ENCODE peak calls at places on chromosomes 5 and 9, in eight cellular contexts. X is spleen; V is H1; G is PC-3; D is CD8-positive, alpha-beta T cell; A is uterus; B is cardiac muscle cell; Y is naive thymus-derived CD4-positive, alpha-beta T cell. R is an unnamed sample. For H3K36me3 and H3K4me1, the result is how much of the 10 kb centered on the place peaks cover.

GRCh38 chr5:28726815-28727214 is 1688.4 kb upstream of the CDH9 start:
- DNase-seq in X (no peak), V (no peak), G (peak), D (no peak), A (no peak), B (no peak), Y (no peak), R (no peak)

GRCh38 chr5:96080557-96080956 is 118.9 kb upstream of the ELL2 start:
- DNase-seq in X (no peak), V (no peak), G (peak), D (no peak), A (no peak), B (no peak), Y (no peak), R (no peak)

GRCh38 chr9:111034146-111034545 is 4.1 kb downstream of the LPAR1 start:
- DNase-seq in X (no peak), V (no peak), G (no peak), D (no peak), A (no peak), B (no peak), Y (no peak), R (no peak)

GRCh38 chr9:108478871-108479332 is 376.9 kb downstream of the ACTL7B start:
- DNase-seq in X (no peak), V (no peak), G (peak), D (no peak), A (no peak), B (no peak), Y (no peak), R (no peak)

GRCh38 chr9:68446836-68447235 is 90.4 kb downstream of the PGM5 start:
- DNase-seq in X (no peak), V (no peak), G (no peak), D (no peak), A (peak), B (peak), Y (no peak), R (no peak)

GRCh38 chr9:129557192-129558036 is 63.5 kb downstream of the C9orf50 start:
- DNase-seq in X (no peak), V (peak), G (no peak), D (no peak), A (no peak), B (peak), Y (no peak), R (no peak)

GRCh38 chr9:136645903-136646754 is 16.6 kb upstream of the EGFL7 start:
- DNase-seq in X (peak), V (no peak), G (no peak), D (no peak), A (no peak), B (no peak), Y (no peak), R (no peak)

GRCh38 chr9:100700689-100701318 is 122.9 kb downstream of the CAVIN4 start:
- DNase-seq in X (no peak), V (no peak), G (peak), D (no peak), A (no peak), B (peak), Y (no peak), R (no peak)

GRCh38 chr5:145685417-145685816 is 149.7 kb downstream of the PRELID2 start:
- DNase-seq in X (no peak), V (no peak), G (no peak), D (no peak), A (no peak), B (no peak), Y (no peak), R (no peak)

GRCh38 chr9:114629563-114630090 is 18.5 kb downstream of the TMEM268 start:
- DNase-seq in X (no peak), V (no peak), G (no peak), D (no peak), A (no peak), B (no peak), Y (no peak), R (no peak)

GRCh38 chr9:114627553-114627952 is 16.5 kb downstream of the TMEM268 start:
- DNase-seq in X (no peak), V (no peak), G (no peak), D (no peak), A (no peak), B (no peak), Y (no peak), R (no peak)

GRCh38 chr9:114621975-114622609 is 11.0 kb downstream of the TMEM268 start:
- DNase-seq in X (no peak), V (no peak), G (peak), D (no peak), A (no peak), B (no peak), Y (no peak), R (peak)

GRCh38 chr9:114624656-114625055 is 13.6 kb downstream of the TMEM268 start:
- DNase-seq in X (no peak), V (no peak), G (no peak), D (no peak), A (no peak), B (no peak), Y (no peak), R (no peak)

DNA sequence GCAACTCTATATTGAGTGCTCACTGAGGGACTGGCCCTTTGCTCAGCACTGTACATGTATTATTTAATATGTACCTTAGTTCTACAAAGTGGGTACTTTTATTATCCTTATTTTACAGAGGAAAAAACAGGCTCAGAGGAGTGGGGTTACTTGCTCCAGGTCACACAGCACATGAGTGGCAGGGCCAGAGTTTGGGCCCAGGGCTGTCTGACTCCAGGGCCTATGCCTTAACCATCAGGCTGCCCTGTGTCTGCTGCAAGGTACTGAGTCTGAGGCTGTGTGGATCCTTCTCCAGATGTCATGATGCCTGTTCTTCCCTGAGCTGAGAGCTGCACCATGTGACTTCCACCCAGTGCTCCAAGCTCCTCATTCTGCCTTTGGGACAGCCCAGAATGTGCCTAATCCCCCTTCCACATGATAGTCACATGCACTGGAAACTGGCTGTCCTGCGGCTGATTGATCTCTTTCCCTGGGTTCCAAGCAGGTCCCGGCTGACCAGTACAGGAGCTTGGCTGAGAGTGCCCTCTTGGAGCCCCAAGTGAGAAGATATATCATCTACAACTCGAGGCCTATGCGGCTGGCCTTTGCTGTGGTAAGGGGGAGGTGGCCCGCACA is 15.4 kb downstream of the TMEM268 start:
- DNase-seq in X (no peak), V (no peak), G (no peak), D (no peak), A (no peak), B (no peak), Y (no peak), R (no peak)
- H3K36me3 ChIP-seq in X (half or more), V (under half), G (under half), D (under half), A (under half), B (under half), Y (under half), R (under half)

GRCh38 chr5:148395031-148395430 is 11.3 kb downstream of the FBXO38 start:
- DNase-seq in X (no peak), V (no peak), G (no peak), D (no peak), A (no peak), B (no peak), Y (no peak), R (no peak)
- H3K4me1 ChIP-seq in X (under half), V (under half), G (under half), D (under half), A (under half), B (under half), Y (under half), R (under half)

DNA sequence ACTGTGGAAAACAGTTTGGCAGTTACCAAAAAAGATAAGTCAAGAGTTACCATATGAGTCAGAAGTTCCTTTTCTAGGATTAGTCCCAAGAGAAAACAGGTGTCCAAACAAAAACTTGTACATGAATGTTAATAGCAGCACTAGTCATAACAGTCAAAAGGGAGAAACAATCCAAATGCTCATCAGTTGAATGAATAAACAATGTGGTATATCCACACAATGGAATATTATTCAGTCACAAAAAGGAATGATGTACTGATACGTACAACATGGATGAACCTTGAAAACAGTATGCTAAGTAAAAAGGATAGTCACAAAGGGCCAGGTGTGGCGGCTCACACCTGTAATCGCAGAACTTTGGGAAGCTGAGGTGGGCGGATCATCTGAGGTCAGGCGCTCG is 7.9 kb downstream of the ZNF510 start:
- DNase-seq in X (no peak), V (no peak), G (no peak), D (no peak), A (no peak), B (no peak), Y (no peak), R (no peak)
- H3K36me3 ChIP-seq in X (half or more), V (half or more), G (half or more), D (under half), A (under half), B (under half), Y (under half), R (under half)

GRCh38 chr9:35956646-35957045 is 1.3 kb downstream of the OR2S2 start:
- DNase-seq in X (no peak), V (no peak), G (no peak), D (no peak), A (no peak), B (no peak), Y (no peak), R (no peak)

GRCh38 chr9:35951736-35952135 is 6.2 kb downstream of the OR2S2 start:
- DNase-seq in X (no peak), V (no peak), G (peak), D (no peak), A (no peak), B (no peak), Y (no peak), R (no peak)

GRCh38 chr9:35952526-35953191 is 5.3 kb downstream of the OR2S2 start:
- DNase-seq in X (no peak), V (no peak), G (no peak), D (no peak), A (no peak), B (no peak), Y (no peak), R (no peak)

GRCh38 chr9:35958104-35958825 is at the start of gene OR2S2:
- DNase-seq in X (no peak), V (no peak), G (no peak), D (no peak), A (no peak), B (no peak), Y (no peak), R (no peak)

DNA sequence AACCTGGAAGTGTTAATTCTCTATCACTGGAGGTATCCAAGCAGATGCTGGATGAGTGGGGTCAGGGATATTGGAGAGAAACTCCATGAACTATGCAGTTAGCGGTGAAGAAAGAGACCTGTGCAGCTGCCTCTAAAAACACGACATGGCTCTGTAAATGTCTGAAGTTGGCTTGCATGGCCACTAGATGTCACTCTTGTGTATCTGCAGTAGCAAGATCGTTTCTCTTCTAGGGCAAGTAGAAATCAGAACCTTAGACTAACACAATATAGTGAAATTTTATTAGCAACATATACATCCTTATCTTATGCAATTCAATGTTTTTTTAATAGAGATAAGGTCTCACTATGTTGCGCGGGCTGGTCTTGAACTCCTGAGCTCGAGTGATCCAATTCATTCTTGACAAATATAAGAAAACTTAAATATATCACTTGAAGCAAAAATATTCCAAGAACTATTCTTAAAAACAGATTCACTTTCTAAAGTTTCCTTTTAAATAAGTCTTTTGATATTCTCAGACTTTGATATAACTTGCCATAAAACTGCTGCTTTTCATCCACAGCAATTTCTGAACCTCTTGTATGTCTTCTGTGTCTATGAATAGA is 2.9 kb downstream of the OR2S2 start:
- DNase-seq in X (no peak), V (no peak), G (peak), D (peak), A (peak), B (peak), Y (peak), R (peak)
- H3K4me1 ChIP-seq in X (under half), V (under half), G (under half), D (under half), A (under half), B (under half), Y (under half), R (under half)

GRCh38 chr5:172949426-172949825 is 9.8 kb upstream of the RPL26L1 start:
- DNase-seq in X (peak), V (no peak), G (no peak), D (no peak), A (no peak), B (no peak), Y (no peak), R (no peak)
- H3K36me3 ChIP-seq in X (under half), V (under half), G (under half), D (under half), A (under half), B (under half), Y (under half), R (under half)

DNA sequence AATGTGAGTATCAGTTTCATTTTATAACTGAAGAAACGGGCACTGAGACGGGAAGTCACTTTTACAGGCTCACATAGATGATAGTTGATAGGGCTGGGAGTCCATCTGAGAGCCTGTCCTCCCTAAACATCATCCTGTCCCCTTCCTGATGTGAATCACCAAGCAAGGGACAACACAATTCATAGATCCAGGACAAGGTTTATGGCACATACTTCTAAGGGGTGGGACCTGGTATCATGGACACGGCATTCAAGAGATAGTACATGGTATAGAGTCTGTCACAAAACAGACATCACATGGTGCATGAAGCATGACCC is 20.6 kb downstream of the GSN start:
- DNase-seq in X (no peak), V (no peak), G (no peak), D (no peak), A (no peak), B (no peak), Y (no peak), R (no peak)
- H3K4me1 ChIP-seq in X (half or more), V (under half), G (under half), D (under half), A (under half), B (half or more), Y (under half), R (under half)

DNA sequence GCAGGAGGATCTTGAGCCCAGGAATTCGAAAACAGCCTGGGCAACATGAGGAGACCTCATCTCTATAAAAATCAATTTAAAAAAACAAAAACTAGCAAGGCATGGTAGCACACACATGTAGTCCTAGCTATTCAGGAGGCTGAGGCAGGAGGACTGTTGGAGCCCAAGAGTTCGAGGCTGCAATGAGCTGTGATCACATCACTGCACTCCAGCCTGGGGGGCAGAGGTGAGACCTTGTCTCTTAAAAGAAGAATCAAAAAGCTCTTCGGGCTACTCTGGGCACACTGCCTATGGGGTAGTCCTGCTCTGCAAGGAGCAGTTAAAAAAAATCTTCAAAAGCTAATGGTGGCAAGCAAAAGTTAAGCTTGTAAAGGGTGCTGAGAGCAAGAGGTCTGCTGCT is 23.5 kb downstream of the SKP1 start:
- DNase-seq in X (no peak), V (no peak), G (no peak), D (no peak), A (no peak), B (no peak), Y (no peak), R (no peak)
- H3K36me3 ChIP-seq in X (under half), V (under half), G (half or more), D (half or more), A (under half), B (half or more), Y (under half), R (under half)

GRCh38 chr9:95060916-95061315 is 256.6 kb downstream of the FANCC start:
- DNase-seq in X (no peak), V (no peak), G (no peak), D (no peak), A (no peak), B (no peak), Y (no peak), R (no peak)
- H3K4me1 ChIP-seq in X (under half), V (under half), G (under half), D (under half), A (under half), B (under half), Y (under half), R (under half)

R was measured in lung.